ENCODE peak calls at places on chromosome 2, in six cellular contexts. J, D, H, A, W and S are unnamed samples.

GRCh38 chr2:38274286-38275276 is 102.5 kb downstream of the ATL2 start:
- DNase-seq in A (peak), W (no peak), J (peak), D (peak), H (peak), S (no peak)

GRCh38 chr2:237297421-237298155 is 116.4 kb downstream of the COL6A3 start:
- DNase-seq in D (no peak), J (no peak), H (no peak), A (peak), W (no peak), S (no peak)

GRCh38 chr2:96514521-96514920 is 9.4 kb upstream of the NEURL3 start:
- DNase-seq in W (peak), D (no peak), J (no peak), A (peak), H (peak), S (no peak)

GRCh38 chr2:235852528-235852920 is 315.7 kb downstream of the GBX2 start:
- DNase-seq in A (no peak), W (no peak), H (no peak), D (no peak), J (no peak), S (no peak)

GRCh38 chr2:159744363-159744762 is 32.1 kb downstream of the MARCHF7 start:
- DNase-seq in D (no peak), J (no peak), H (no peak), A (peak), W (no peak), S (no peak)

GRCh38 chr2:186426153-186427016 is 59.7 kb upstream of the ZC3H15 start:
- DNase-seq in H (peak), A (no peak), W (no peak), D (no peak), J (no peak), S (no peak)

GRCh38 chr2:212414699-212415309 is 123.8 kb downstream of the ERBB4 start:
- DNase-seq in J (no peak), D (peak), W (no peak), H (no peak), A (no peak), S (no peak)

GRCh38 chr2:13056259-13056843 is 339.6 kb downstream of the TRIB2 start:
- DNase-seq in H (no peak), J (peak), D (no peak), W (no peak), A (peak), S (no peak)

GRCh38 chr2:129765326-129766158 is 213.9 kb upstream of the RAB6C start:
- DNase-seq in H (no peak), J (no peak), A (peak), D (no peak), W (peak), S (no peak)

GRCh38 chr2:85132834-85133637 is at the start of gene TCF7L1:
- DNase-seq in W (peak), A (peak), H (peak), D (peak), J (peak), S (no peak)

GRCh38 chr2:675982-676646 is 1.1 kb downstream of the TMEM18 start:
- DNase-seq in W (peak), J (peak), A (peak), H (peak), D (peak), S (peak)

GRCh38 chr2:160742679-160743078 is 249.1 kb upstream of the RBMS1 start:
- DNase-seq in W (no peak), D (no peak), A (no peak), H (no peak), J (no peak), S (no peak)

GRCh38 chr2:192969055-192969454 is 774.3 kb upstream of the TMEFF2 start:
- DNase-seq in J (no peak), H (no peak), A (no peak), D (no peak), W (no peak), S (no peak)

GRCh38 chr2:241655516-241656189 is 18.2 kb downstream of the ATG4B start:
- DNase-seq in W (no peak), D (no peak), J (no peak), H (no peak), A (no peak), S (no peak)

GRCh38 chr2:34738691-34739090 is 1139.6 kb upstream of the FAM98A start:
- DNase-seq in H (no peak), W (peak), A (no peak), D (no peak), J (no peak), S (no peak)

GRCh38 chr2:104982111-104982510 is 55.8 kb upstream of the MRPS9 start:
- DNase-seq in A (no peak), W (no peak), D (no peak), J (no peak), H (no peak), S (no peak)

GRCh38 chr2:42829556-42830510 is 37.5 kb upstream of the HAAO start:
- DNase-seq in D (no peak), A (peak), H (no peak), J (no peak), W (no peak), S (no peak)

GRCh38 chr2:45300026-45300750 is 290.9 kb upstream of the SIX2 start:
- DNase-seq in J (peak), D (no peak), H (no peak), A (no peak), W (no peak), S (no peak)

GRCh38 chr2:37867166-37867565 is 57.9 kb upstream of the RMDN2 start:
- DNase-seq in A (no peak), H (no peak), W (no peak), J (no peak), D (no peak), S (no peak)

GRCh38 chr2:174621323-174621722 is 23.7 kb upstream of the WIPF1 start:
- DNase-seq in D (no peak), H (no peak), A (no peak), J (no peak), W (no peak), S (no peak)

GRCh38 chr2:220962556-220962955 is 609.5 kb downstream of the EPHA4 start:
- DNase-seq in D (no peak), H (no peak), A (no peak), J (no peak), W (no peak), S (no peak)

GRCh38 chr2:127017548-127017947 is 89.4 kb downstream of the BIN1 start:
- DNase-seq in W (no peak), H (no peak), A (no peak), J (no peak), D (no peak), S (no peak)